ENCODE peak calls at places on chromosomes 4 and X, in six cellular contexts. One of them, this sample, is unnamed.
A peak's percentile ranks its signal among the peaks of the same experiment; 100 is the strongest.

GRCh38 chr4:142721187-142721586 is 124.9 kb downstream of the INPP4B start:
- DNase-seq in GF-D8: no peak
- DNase-seq in HS-5: no peak
- DNase-seq in stimulated activated CD8-positive, alpha-beta memory T cell treated with anti-CD3 and anti-CD28 coated beads, Interleukin-4, amount 100 ng/mL, for 4 hours: no peak
- DNase-seq in Caki2: peak; percentile 10
- DNase-seq in lower lobe of right lung: no peak
- DNase-seq in this sample: no peak

GRCh38 chr4:188295899-188296298 is 156.7 kb downstream of the TRIML1 start:
- DNase-seq in HS-5: peak; percentile 38
- DNase-seq in stimulated activated CD8-positive, alpha-beta memory T cell treated with anti-CD3 and anti-CD28 coated beads, Interleukin-4, amount 100 ng/mL, for 4 hours: no peak
- DNase-seq in GF-D8: no peak
- DNase-seq in Caki2: no peak
- DNase-seq in lower lobe of right lung: no peak
- DNase-seq in this sample: no peak

GRCh38 chrX:129540725-129541184 is 696 bp downstream of the OCRL start:
- DNase-seq in lower lobe of right lung: peak; percentile 39
- DNase-seq in stimulated activated CD8-positive, alpha-beta memory T cell treated with anti-CD3 and anti-CD28 coated beads, Interleukin-4, amount 100 ng/mL, for 4 hours: no peak
- DNase-seq in Caki2: peak; percentile 29
- DNase-seq in HS-5: no peak
- DNase-seq in GF-D8: peak; percentile 30
- DNase-seq in this sample: no peak

GRCh38 chr4:142824368-142824767 is 21.7 kb downstream of the INPP4B start:
- DNase-seq in stimulated activated CD8-positive, alpha-beta memory T cell treated with anti-CD3 and anti-CD28 coated beads, Interleukin-4, amount 100 ng/mL, for 4 hours: no peak
- DNase-seq in lower lobe of right lung: no peak
- DNase-seq in GF-D8: no peak
- DNase-seq in HS-5: no peak
- DNase-seq in Caki2: no peak
- DNase-seq in this sample: no peak

GRCh38 chr4:174707277-174707676 is 121.8 kb downstream of the GLRA3 start:
- DNase-seq in Caki2: no peak
- DNase-seq in stimulated activated CD8-positive, alpha-beta memory T cell treated with anti-CD3 and anti-CD28 coated beads, Interleukin-4, amount 100 ng/mL, for 4 hours: no peak
- DNase-seq in HS-5: no peak
- DNase-seq in GF-D8: no peak
- DNase-seq in lower lobe of right lung: no peak
- DNase-seq in this sample: no peak

GRCh38 chrX:149829751-149830191 is 48.0 kb downstream of the MAGEA9 start:
- DNase-seq in lower lobe of right lung: no peak
- DNase-seq in Caki2: no peak
- DNase-seq in GF-D8: no peak
- DNase-seq in stimulated activated CD8-positive, alpha-beta memory T cell treated with anti-CD3 and anti-CD28 coated beads, Interleukin-4, amount 100 ng/mL, for 4 hours: peak; percentile 15
- DNase-seq in HS-5: no peak
- DNase-seq in this sample: no peak

GRCh38 chrX:149903889-149904748 is 23.1 kb downstream of the MAGEA8 start:
- DNase-seq in Caki2: peak; percentile 1
- DNase-seq in stimulated activated CD8-positive, alpha-beta memory T cell treated with anti-CD3 and anti-CD28 coated beads, Interleukin-4, amount 100 ng/mL, for 4 hours: no peak
- DNase-seq in HS-5: no peak
- DNase-seq in lower lobe of right lung: no peak
- DNase-seq in GF-D8: no peak
- DNase-seq in this sample: no peak

GRCh38 chr4:123304151-123305021 is 92.2 kb upstream of the SPRY1 start:
- DNase-seq in GF-D8: no peak
- DNase-seq in lower lobe of right lung: no peak
- DNase-seq in HS-5: no peak
- DNase-seq in Caki2: no peak
- DNase-seq in stimulated activated CD8-positive, alpha-beta memory T cell treated with anti-CD3 and anti-CD28 coated beads, Interleukin-4, amount 100 ng/mL, for 4 hours: no peak
- DNase-seq in this sample: peak; percentile 29

GRCh38 chrX:102712967-102713677 is 874 bp downstream of the GPRASP2 start:
- DNase-seq in GF-D8: no peak
- DNase-seq in Caki2: peak; percentile 54
- DNase-seq in HS-5: no peak
- DNase-seq in stimulated activated CD8-positive, alpha-beta memory T cell treated with anti-CD3 and anti-CD28 coated beads, Interleukin-4, amount 100 ng/mL, for 4 hours: no peak
- DNase-seq in lower lobe of right lung: peak; percentile 44
- DNase-seq in this sample: peak; percentile 4

GRCh38 chr4:2094545-2094944 is 35.4 kb downstream of the NAT8L start:
- DNase-seq in Caki2: no peak
- DNase-seq in HS-5: no peak
- DNase-seq in lower lobe of right lung: no peak
- DNase-seq in GF-D8: no peak
- DNase-seq in stimulated activated CD8-positive, alpha-beta memory T cell treated with anti-CD3 and anti-CD28 coated beads, Interleukin-4, amount 100 ng/mL, for 4 hours: no peak
- DNase-seq in this sample: no peak

GRCh38 chr4:73435984-73436383 is at the start of gene AFP:
- DNase-seq in Caki2: no peak
- DNase-seq in HS-5: no peak
- DNase-seq in lower lobe of right lung: no peak
- DNase-seq in stimulated activated CD8-positive, alpha-beta memory T cell treated with anti-CD3 and anti-CD28 coated beads, Interleukin-4, amount 100 ng/mL, for 4 hours: no peak
- DNase-seq in GF-D8: no peak
- DNase-seq in this sample: no peak

GRCh38 chr4:38612996-38613395 is 51.0 kb upstream of the KLF3 start:
- DNase-seq in GF-D8: no peak
- DNase-seq in stimulated activated CD8-positive, alpha-beta memory T cell treated with anti-CD3 and anti-CD28 coated beads, Interleukin-4, amount 100 ng/mL, for 4 hours: no peak
- DNase-seq in HS-5: no peak
- DNase-seq in lower lobe of right lung: no peak
- DNase-seq in Caki2: no peak
- DNase-seq in this sample: no peak

GRCh38 chr4:86791126-86791525 is 58.1 kb downstream of the SLC10A6 start:
- DNase-seq in GF-D8: no peak
- DNase-seq in Caki2: no peak
- DNase-seq in HS-5: no peak
- DNase-seq in stimulated activated CD8-positive, alpha-beta memory T cell treated with anti-CD3 and anti-CD28 coated beads, Interleukin-4, amount 100 ng/mL, for 4 hours: no peak
- DNase-seq in lower lobe of right lung: no peak
- DNase-seq in this sample: no peak

GRCh38 chrX:44314259-44314734 is 29.2 kb downstream of the EFHC2 start:
- DNase-seq in lower lobe of right lung: peak; percentile 40
- DNase-seq in GF-D8: peak; percentile 92
- DNase-seq in HS-5: peak; percentile 24
- DNase-seq in stimulated activated CD8-positive, alpha-beta memory T cell treated with anti-CD3 and anti-CD28 coated beads, Interleukin-4, amount 100 ng/mL, for 4 hours: no peak
- DNase-seq in Caki2: no peak
- DNase-seq in this sample: no peak

GRCh38 chrX:154362085-154362742 is 12.2 kb downstream of the FLNA start:
- DNase-seq in Caki2: no peak
- DNase-seq in GF-D8: no peak
- DNase-seq in lower lobe of right lung: no peak
- DNase-seq in HS-5: no peak
- DNase-seq in stimulated activated CD8-positive, alpha-beta memory T cell treated with anti-CD3 and anti-CD28 coated beads, Interleukin-4, amount 100 ng/mL, for 4 hours: no peak
- DNase-seq in this sample: no peak

GRCh38 chrX:154021131-154021611 is 1.5 kb upstream of the IRAK1 start:
- DNase-seq in HS-5: no peak
- DNase-seq in Caki2: peak; percentile 57
- DNase-seq in GF-D8: no peak
- DNase-seq in lower lobe of right lung: no peak
- DNase-seq in stimulated activated CD8-positive, alpha-beta memory T cell treated with anti-CD3 and anti-CD28 coated beads, Interleukin-4, amount 100 ng/mL, for 4 hours: no peak
- DNase-seq in this sample: no peak

GRCh38 chr4:56908206-56909082 is 744 bp downstream of the REST start:
- DNase-seq in lower lobe of right lung: peak; percentile 81
- DNase-seq in Caki2: peak; percentile 48
- DNase-seq in HS-5: peak; percentile 9
- DNase-seq in GF-D8: no peak
- DNase-seq in stimulated activated CD8-positive, alpha-beta memory T cell treated with anti-CD3 and anti-CD28 coated beads, Interleukin-4, amount 100 ng/mL, for 4 hours: peak; percentile 44
- DNase-seq in this sample: no peak

GRCh38 chr4:100117749-100118148 is 72.5 kb downstream of the DDIT4L start:
- DNase-seq in lower lobe of right lung: no peak
- DNase-seq in Caki2: no peak
- DNase-seq in GF-D8: no peak
- DNase-seq in stimulated activated CD8-positive, alpha-beta memory T cell treated with anti-CD3 and anti-CD28 coated beads, Interleukin-4, amount 100 ng/mL, for 4 hours: no peak
- DNase-seq in HS-5: no peak
- DNase-seq in this sample: no peak

This sample was measured in NCI-H2107.